ENCODE peak calls at places on chromosomes 3 and 15, in nine cellular contexts. J is MM.1S; U is psoas muscle; N is transverse colon; V is Peyer's patch; S is PC-9; L is SK-N-SH; F is stomach; H is CD8-positive, alpha-beta memory T cell. A is an unnamed sample. For H3K27me3, the result is how much of the 10 kb centered on the place peaks cover.

GRCh38 chr15:90909976-90910375 is 6.9 kb downstream of the MAN2A2 start:
- DNase-seq in J (no peak), U (no peak), N (no peak), V (no peak), S (no peak), L (no peak), F (no peak), H (no peak), A (no peak)

GRCh38 chr3:11944052-11944673 is 60.0 kb upstream of the SYN2 start:
- DNase-seq in J (peak), U (no peak), N (peak), V (no peak), S (peak), L (peak), F (peak), H (no peak), A (no peak)

GRCh38 chr15:61749169-61749568 is 311.1 kb downstream of the VPS13C start:
- DNase-seq in J (no peak), U (no peak), N (no peak), V (no peak), S (no peak), L (no peak), F (no peak), H (no peak), A (no peak)

GRCh38 chr3:45528429-45528828 is 66.1 kb upstream of the LIMD1 start:
- DNase-seq in J (no peak), U (no peak), N (no peak), V (no peak), S (no peak), L (no peak), F (no peak), H (no peak), A (no peak)

GRCh38 chr3:24495334-24495994 is 814 bp upstream of the THRB start:
- DNase-seq in J (no peak), U (peak), N (peak), V (peak), S (peak), L (peak), F (peak), H (no peak), A (peak)

GRCh38 chr3:195249057-195249770 is 21.7 kb downstream of the XXYLT1 start:
- DNase-seq in J (no peak), U (no peak), N (no peak), V (no peak), S (no peak), L (no peak), F (no peak), H (no peak), A (peak)

GRCh38 chr3:193872265-193872753 is 263.6 kb upstream of the HES1 start:
- DNase-seq in J (peak), U (peak), N (peak), V (no peak), S (peak), L (peak), F (peak), H (no peak), A (no peak)

GRCh38 chr3:120855665-120856437 is 52.2 kb upstream of the STXBP5L start:
- DNase-seq in J (no peak), U (peak), N (peak), V (no peak), S (no peak), L (no peak), F (no peak), H (no peak), A (no peak)

GRCh38 chr15:63402498-63403253 is 21.0 kb upstream of the CA12 start:
- DNase-seq in J (peak), U (no peak), N (no peak), V (no peak), S (no peak), L (peak), F (no peak), H (no peak), A (no peak)

GRCh38 chr3:108100906-108101305 is 10.1 kb upstream of the CD47 start:
- DNase-seq in J (peak), U (no peak), N (no peak), V (peak), S (no peak), L (no peak), F (no peak), H (no peak), A (no peak)

GRCh38 chr3:28186748-28187147 is 54.7 kb upstream of the CMC1 start:
- DNase-seq in J (no peak), U (no peak), N (no peak), V (no peak), S (no peak), L (no peak), F (no peak), H (no peak), A (no peak)

GRCh38 chr3:87498358-87499080 is 222.1 kb upstream of the POU1F1 start:
- DNase-seq in J (no peak), U (no peak), N (no peak), V (no peak), S (no peak), L (no peak), F (no peak), H (no peak), A (no peak)

GRCh38 chr15:88299502-88299901 is 43.0 kb upstream of the NTRK3 start:
- DNase-seq in J (no peak), U (no peak), N (no peak), V (no peak), S (no peak), L (peak), F (no peak), H (no peak), A (no peak)

GRCh38 chr3:62554264-62554799 is 181.0 kb upstream of the FEZF2 start:
- DNase-seq in J (no peak), U (no peak), N (no peak), V (no peak), S (no peak), L (peak), F (no peak), H (no peak), A (no peak)

GRCh38 chr3:52084954-52085730 is 28.8 kb upstream of the DUSP7 start:
- DNase-seq in J (no peak), U (peak), N (no peak), V (no peak), S (no peak), L (peak), F (no peak), H (no peak), A (no peak)

GRCh38 chr3:168053115-168053514 is 42.6 kb downstream of the GOLIM4 start:
- DNase-seq in J (no peak), U (no peak), N (no peak), V (no peak), S (no peak), L (no peak), F (no peak), H (no peak), A (no peak)

GRCh38 chr3:11047500-11047899 is 55.0 kb downstream of the SLC6A1 start:
- DNase-seq in J (no peak), U (no peak), N (no peak), V (no peak), S (no peak), L (no peak), F (no peak), H (no peak), A (no peak)

GRCh38 chr15:47196057-47196456 is 521.2 kb upstream of the SEMA6D start:
- DNase-seq in J (peak), U (peak), N (peak), V (peak), S (peak), L (peak), F (peak), H (no peak), A (peak)

GRCh38 chr3:37964716-37965115 is 25.9 kb upstream of the VILL start:
- DNase-seq in J (no peak), U (no peak), N (no peak), V (no peak), S (no peak), L (no peak), F (no peak), H (no peak), A (no peak)

GRCh38 chr15:51277085-51277484 is 61.3 kb downstream of the CYP19A1 start:
- DNase-seq in J (no peak), U (no peak), N (no peak), V (no peak), S (no peak), L (no peak), F (no peak), H (no peak), A (no peak)

GRCh38 chr3:116037954-116038911 is 407.1 kb downstream of the LSAMP start:
- DNase-seq in J (peak), U (no peak), N (no peak), V (no peak), S (no peak), L (no peak), F (no peak), H (no peak), A (no peak)

GRCh38 chr15:29805043-29805707 is 17.1 kb downstream of the TJP1 start:
- DNase-seq in J (no peak), U (no peak), N (no peak), V (no peak), S (no peak), L (no peak), F (no peak), H (no peak), A (no peak)

GRCh38 chr15:45589296-45589695 is 2.1 kb downstream of the BLOC1S6 start:
- DNase-seq in J (no peak), U (no peak), N (no peak), V (no peak), S (no peak), L (no peak), F (no peak), H (no peak), A (no peak)

GRCh38 chr3:57019057-57019456 is 41.4 kb upstream of the SPATA12 start:
- DNase-seq in J (no peak), U (no peak), N (no peak), V (no peak), S (no peak), L (no peak), F (no peak), H (no peak), A (no peak)

GRCh38 chr15:94709319-94709718 is 478.0 kb downstream of the MCTP2 start:
- DNase-seq in J (no peak), U (no peak), N (no peak), V (no peak), S (no peak), L (no peak), F (no peak), H (no peak), A (no peak)

GRCh38 chr3:9108876-9109569 is 140.4 kb downstream of the SRGAP3 start:
- DNase-seq in J (no peak), U (no peak), N (no peak), V (no peak), S (no peak), L (no peak), F (no peak), H (no peak), A (no peak)

GRCh38 chr3:179840985-179841384 is 188.1 kb downstream of the USP13 start:
- DNase-seq in J (no peak), U (no peak), N (no peak), V (no peak), S (peak), L (no peak), F (no peak), H (no peak), A (no peak)

GRCh38 chr3:17507480-17507879 is 235.0 kb downstream of the TBC1D5 start:
- DNase-seq in J (no peak), U (no peak), N (no peak), V (no peak), S (no peak), L (no peak), F (no peak), H (no peak), A (no peak)

GRCh38 chr3:30319713-30320112 is 286.7 kb upstream of the TGFBR2 start:
- DNase-seq in J (peak), U (no peak), N (peak), V (peak), S (peak), L (peak), F (no peak), H (peak), A (peak)

DNA sequence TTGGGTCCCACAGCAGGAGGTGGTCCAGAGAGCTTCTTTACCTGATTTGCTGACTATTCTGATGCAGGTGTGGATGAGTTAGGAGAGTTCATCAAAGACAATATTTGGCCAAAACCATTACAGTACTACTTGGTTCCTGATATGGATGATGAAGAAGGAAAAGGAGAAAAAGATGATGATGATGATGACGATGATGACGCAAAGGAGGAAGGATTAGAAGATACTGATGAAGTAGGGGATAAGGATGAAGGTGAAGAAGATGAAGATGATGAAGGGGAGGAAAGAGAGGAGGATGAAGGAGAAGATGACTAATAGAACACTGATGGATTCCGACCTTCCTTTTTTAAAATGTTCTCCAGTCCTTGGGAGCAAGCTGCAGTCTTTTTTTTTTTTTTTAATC is 148.7 kb downstream of the GBE1 start:
- DNase-seq in J (no peak), U (no peak), N (no peak), V (no peak), S (no peak), L (no peak), F (no peak), H (no peak), A (no peak)
- H3K27ac ChIP-seq in J (no peak), U (no peak), N (no peak), V (no peak), S (no peak), L (no peak), F (no peak), H (no peak), A (no peak)

GRCh38 chr3:20108869-20109268 is 68.6 kb downstream of the KAT2B start:
- DNase-seq in J (no peak), U (no peak), N (no peak), V (no peak), S (no peak), L (no peak), F (peak), H (no peak), A (no peak)
- H3K27me3 ChIP-seq in J (under half), U (under half), N (under half), V (under half), S (under half), L (under half), F (under half), H (under half), A (under half)

GRCh38 chr3:169771651-169772529 is 1.3 kb upstream of the MYNN start:
- DNase-seq in J (peak), U (peak), N (peak), V (peak), S (peak), L (peak), F (peak), H (peak), A (peak)

GRCh38 chr3:169774186-169774585 is 990 bp downstream of the MYNN start:
- DNase-seq in J (no peak), U (no peak), N (no peak), V (no peak), S (no peak), L (no peak), F (no peak), H (no peak), A (no peak)

GRCh38 chr3:169772530-169772950 is 656 bp upstream of the MYNN start:
- DNase-seq in J (peak), U (peak), N (peak), V (peak), S (peak), L (peak), F (peak), H (peak), A (peak)

GRCh38 chr3:169769287-169770181 is at the start of gene ACTRT3:
- DNase-seq in J (peak), U (peak), N (peak), V (peak), S (peak), L (peak), F (peak), H (peak), A (peak)

DNA sequence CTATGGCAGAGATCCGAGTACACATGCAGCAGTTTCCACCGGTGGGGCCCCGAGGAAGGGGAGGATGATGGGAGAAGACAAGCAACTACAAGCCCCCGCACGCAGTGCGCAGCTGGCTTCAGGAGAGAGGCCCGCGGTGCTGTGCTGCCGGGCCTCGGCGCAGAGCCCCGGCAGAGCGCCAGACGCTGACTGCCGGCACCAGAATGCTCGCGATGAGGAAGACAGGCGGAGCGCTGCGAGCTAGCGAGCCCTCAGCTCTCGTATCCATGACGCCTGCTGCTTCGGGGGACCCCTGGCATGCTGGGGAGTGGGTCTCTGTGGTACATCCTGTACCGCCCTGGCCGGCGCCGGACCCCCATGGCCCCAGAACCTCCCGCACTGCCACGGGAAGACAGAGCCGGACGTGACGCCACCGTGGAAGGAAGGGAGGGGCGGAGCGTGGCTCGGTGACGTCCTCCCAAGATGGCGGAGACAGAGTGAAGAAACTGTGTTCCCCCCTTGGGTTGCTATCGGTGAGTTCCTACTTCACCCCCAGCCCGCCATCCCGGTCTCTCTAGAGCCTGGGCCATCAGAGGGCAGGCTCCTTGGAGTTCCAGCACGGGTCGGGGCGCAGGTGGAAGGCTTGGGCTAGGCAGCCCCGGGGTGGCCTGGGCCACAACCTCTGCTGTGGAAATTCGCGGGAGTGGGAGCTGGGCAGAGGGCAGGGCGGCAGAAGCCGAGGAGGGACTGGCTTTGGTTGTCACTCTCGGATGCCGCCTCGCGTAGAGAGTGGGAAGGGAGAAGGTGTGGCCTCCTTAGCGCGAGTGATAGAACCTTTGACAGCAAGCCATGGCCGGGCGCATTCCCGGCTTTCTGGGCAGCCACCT is at the start of gene MYNN:
- DNase-seq in J (peak), U (peak), N (peak), V (peak), S (peak), L (peak), F (peak), H (peak), A (peak)
- H3K27ac ChIP-seq in J (peak), U (peak), N (peak), V (peak), S (peak), L (peak), F (peak), H (peak), A (peak)

DNA sequence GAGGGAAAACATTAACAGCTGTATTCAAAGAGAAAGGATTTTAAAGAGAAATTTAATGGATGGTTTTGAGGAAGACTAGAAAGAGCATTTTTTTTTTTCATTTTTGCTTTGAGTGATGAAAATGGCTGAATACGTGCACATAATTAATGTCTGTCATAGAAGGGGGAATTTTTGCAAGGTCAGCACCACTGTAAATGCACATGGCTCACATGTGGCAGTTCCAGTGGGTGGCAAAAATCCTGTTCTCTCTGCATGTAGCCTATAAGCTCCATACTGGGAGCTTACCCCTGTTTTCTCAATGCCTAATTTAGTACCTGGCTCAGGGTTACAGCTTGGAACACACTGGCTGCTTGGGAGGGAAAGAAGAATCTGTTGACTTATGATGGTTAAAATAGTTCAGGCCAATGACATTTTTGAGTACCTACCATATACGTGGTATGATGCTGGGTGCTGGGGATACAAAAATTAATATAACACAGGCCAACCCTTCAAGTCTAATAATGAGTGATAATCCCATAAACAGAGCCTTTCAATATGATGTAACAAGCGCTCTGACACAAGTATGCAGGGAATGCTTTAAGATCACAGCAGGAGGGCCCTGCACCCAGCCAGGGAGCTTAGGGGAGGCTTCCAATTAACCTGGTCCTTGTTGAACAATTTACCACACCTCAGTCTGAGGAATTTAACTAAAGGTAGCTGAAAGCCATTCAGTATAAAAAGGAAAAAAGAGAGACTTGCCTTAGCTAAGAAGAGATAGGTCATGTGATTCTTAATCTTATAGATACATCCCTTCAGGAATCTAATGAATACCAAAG is 33.0 kb downstream of the HSPBAP1 start:
- DNase-seq in J (no peak), U (no peak), N (no peak), V (no peak), S (peak), L (no peak), F (no peak), H (no peak), A (no peak)
- H3K27me3 ChIP-seq in J (under half), U (under half), N (under half), V (under half), S (under half), L (under half), F (under half), H (under half), A (under half)

GRCh38 chr3:101898062-101898461 is 48.7 kb downstream of the NFKBIZ start:
- DNase-seq in J (no peak), U (no peak), N (no peak), V (no peak), S (no peak), L (no peak), F (no peak), H (no peak), A (no peak)
- H3K27ac ChIP-seq in J (no peak), U (no peak), N (no peak), V (no peak), S (no peak), L (no peak), F (no peak), H (no peak), A (no peak)

GRCh38 chr15:59456114-59456513 is 18.1 kb downstream of the FAM81A start:
- DNase-seq in J (no peak), U (no peak), N (peak), V (no peak), S (peak), L (no peak), F (peak), H (no peak), A (peak)
- H3K27me3 ChIP-seq in J (under half), U (under half), N (under half), V (under half), S (under half), L (under half), F (under half), H (under half), A (under half)

GRCh38 chr3:111724694-111725093 is 129.5 kb upstream of the ZBED2 start:
- DNase-seq in J (no peak), U (no peak), N (no peak), V (no peak), S (no peak), L (no peak), F (no peak), H (no peak), A (no peak)

GRCh38 chr3:111720681-111721380 is 125.7 kb upstream of the ZBED2 start:
- DNase-seq in J (no peak), U (no peak), N (no peak), V (no peak), S (no peak), L (no peak), F (no peak), H (no peak), A (no peak)

GRCh38 chr3:111725706-111726105 is 130.6 kb upstream of the ZBED2 start:
- DNase-seq in J (no peak), U (no peak), N (no peak), V (no peak), S (no peak), L (no peak), F (no peak), H (no peak), A (no peak)

GRCh38 chr3:111721702-111722205 is 126.6 kb upstream of the ZBED2 start:
- DNase-seq in J (no peak), U (no peak), N (no peak), V (no peak), S (no peak), L (no peak), F (no peak), H (no peak), A (no peak)

GRCh38 chr3:111723293-111723963 is 128.3 kb upstream of the ZBED2 start:
- DNase-seq in J (no peak), U (no peak), N (no peak), V (no peak), S (no peak), L (no peak), F (no peak), H (no peak), A (no peak)
- H3K27ac ChIP-seq in J (no peak), U (no peak), N (no peak), V (no peak), S (peak), L (peak), F (no peak), H (no peak), A (no peak)